ENCODE peak calls at places on chromosomes 2 and 18, in five cellular contexts. V, R, G, Y and S are unnamed samples.

GRCh38 chr2:170073288-170073687 is 104.7 kb upstream of the MYO3B start:
- DNase-seq in Y (peak), G (no peak), V (no peak), R (peak), S (peak)

GRCh38 chr2:26172866-26173595 is at the start of gene GAREM2:
- DNase-seq in V (no peak), Y (no peak), G (peak), R (no peak), S (no peak)

GRCh38 chr2:174841931-174842330 is 77.7 kb upstream of the CHRNA1 start:
- DNase-seq in Y (no peak), G (no peak), V (no peak), R (no peak), S (no peak)

GRCh38 chr18:48796491-48797205 is 154.1 kb downstream of the SMAD7 start:
- DNase-seq in G (peak), V (no peak), R (no peak), Y (no peak), S (no peak)

GRCh38 chr2:24365051-24365450 is 4.7 kb upstream of the ITSN2 start:
- DNase-seq in G (no peak), Y (no peak), R (peak), V (peak), S (peak)

GRCh38 chr2:46849741-46850474 is 65.7 kb downstream of the MCFD2 start:
- DNase-seq in Y (peak), R (peak), G (no peak), V (no peak), S (peak)

GRCh38 chr18:13539050-13539449 is 187.3 kb downstream of the FAM210A start:
- DNase-seq in G (no peak), V (peak), R (no peak), Y (no peak), S (no peak)

GRCh38 chr2:120820885-120821279 is 85.2 kb downstream of the GLI2 start:
- DNase-seq in R (no peak), Y (peak), G (no peak), V (no peak), S (no peak)

GRCh38 chr2:133674433-133675331 is 106.4 kb upstream of the NCKAP5 start:
- DNase-seq in V (no peak), R (peak), G (no peak), Y (peak), S (peak)

GRCh38 chr2:7467782-7468447 is 550.7 kb downstream of the RNF144A start:
- DNase-seq in R (no peak), G (no peak), Y (no peak), V (no peak), S (no peak)

GRCh38 chr18:79634593-79634992 is 45.0 kb upstream of the CTDP1 start:
- DNase-seq in V (no peak), G (no peak), R (no peak), Y (no peak), S (no peak)

GRCh38 chr2:231648579-231649174 is 56.0 kb downstream of the TEX44 start:
- DNase-seq in R (peak), V (peak), Y (peak), G (peak), S (peak)

GRCh38 chr2:134070281-134070731 is 183.6 kb upstream of the MGAT5 start:
- DNase-seq in V (no peak), Y (peak), R (no peak), G (no peak), S (no peak)

GRCh38 chr2:229378386-229378785 is 107.3 kb upstream of the PID1 start:
- DNase-seq in G (no peak), Y (no peak), R (peak), V (no peak), S (no peak)

GRCh38 chr2:29055586-29055985 is 18.7 kb downstream of the PCARE start:
- DNase-seq in G (no peak), R (no peak), V (no peak), Y (no peak), S (no peak)

GRCh38 chr18:8623549-8624106 is 14.4 kb downstream of the RAB12 start:
- DNase-seq in G (no peak), Y (no peak), V (no peak), R (no peak), S (peak)

GRCh38 chr2:232432598-232433184 is 23.3 kb upstream of the ALPI start:
- DNase-seq in V (no peak), Y (no peak), R (no peak), G (peak), S (no peak)

GRCh38 chr2:234257859-234258561 is 207.5 kb downstream of the SPP2 start:
- DNase-seq in Y (peak), G (peak), V (no peak), R (peak), S (peak)

GRCh38 chr2:107804608-107805498 is 21.8 kb upstream of the RGPD4 start:
- DNase-seq in G (no peak), R (peak), V (no peak), Y (no peak), S (no peak)

GRCh38 chr2:118969025-118969733 is 27.2 kb downstream of the MARCO start:
- DNase-seq in G (no peak), Y (no peak), V (no peak), R (peak), S (no peak)

DNA sequence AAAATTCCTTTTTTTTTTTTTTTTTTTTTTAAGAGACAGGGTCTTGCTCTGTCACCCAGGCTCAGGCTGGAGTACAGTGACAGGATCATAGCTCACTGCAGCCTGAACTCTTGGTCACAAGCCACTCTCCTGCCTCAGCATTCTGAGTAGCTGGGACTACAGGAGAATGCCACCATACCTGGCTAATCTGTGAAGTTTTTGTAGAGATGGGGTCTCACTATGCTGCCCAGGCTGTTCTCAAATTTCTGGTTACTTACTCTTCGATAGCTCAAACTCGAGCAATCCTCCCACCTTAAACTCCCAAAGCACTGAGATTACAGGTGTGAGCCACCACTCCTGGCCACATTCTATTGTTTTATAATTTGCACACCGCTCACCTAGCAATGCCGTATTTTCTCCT is 27.0 kb downstream of the RNF149 start:
- DNase-seq in R (no peak), G (no peak), Y (no peak), V (no peak), S (no peak)
- TF ChIP-seq CTCF in R (no peak), G (no peak), Y (no peak), V (no peak), S (no peak)

DNA sequence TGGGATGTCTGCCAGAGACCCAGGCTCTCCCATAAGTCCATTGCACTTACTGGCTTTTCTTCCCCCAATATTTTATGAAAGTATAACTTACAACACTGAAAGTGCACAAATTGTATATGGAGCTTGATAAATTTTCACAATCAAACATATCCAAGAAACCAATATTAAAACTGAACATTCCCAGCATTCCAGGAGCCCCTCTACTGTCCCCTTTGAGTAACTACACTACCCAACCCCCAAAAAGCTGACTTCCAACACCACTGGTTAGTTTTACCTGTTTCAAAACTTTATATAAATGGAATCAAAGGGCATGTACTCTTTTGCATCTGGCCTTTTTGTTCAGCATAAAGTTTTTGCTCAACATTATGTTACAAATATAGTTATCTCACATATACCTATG is 35.2 kb upstream of the PKDCC start:
- DNase-seq in Y (no peak), G (no peak), V (no peak), R (no peak), S (no peak)
- TF ChIP-seq CTCF in Y (no peak), G (no peak), V (no peak), R (no peak), S (no peak)

GRCh38 chr2:190023860-190024259 is 38.7 kb downstream of the MSTN start:
- DNase-seq in V (no peak), R (peak), Y (peak), G (no peak), S (peak)
- TF ChIP-seq CTCF in V (no peak), R (peak), Y (peak), G (peak), S (peak)

DNA sequence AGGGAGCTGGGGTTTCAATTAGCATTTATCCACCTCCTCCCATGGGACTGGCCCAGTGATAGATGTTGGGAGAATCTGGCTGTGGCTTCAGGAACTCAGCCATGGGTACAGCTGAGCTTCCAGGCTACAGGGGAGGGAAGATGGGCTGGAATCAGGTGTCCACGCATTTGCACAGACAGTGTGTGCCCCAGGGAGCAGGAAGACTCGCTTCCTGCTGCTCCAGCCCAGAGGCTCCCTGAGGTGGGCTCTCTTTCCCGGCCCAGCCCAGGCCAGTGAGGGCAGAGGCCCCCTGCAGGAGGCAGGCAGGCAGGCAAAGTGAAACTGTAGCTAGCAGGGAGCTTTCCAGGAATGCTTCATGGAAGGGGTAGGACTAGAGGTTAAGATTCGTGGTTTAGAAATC is 28.7 kb downstream of the DYSF start:
- DNase-seq in G (no peak), Y (no peak), V (no peak), R (no peak), S (no peak)
- TF ChIP-seq CTCF in G (no peak), Y (no peak), V (no peak), R (no peak), S (no peak)

GRCh38 chr2:38465789-38466127 is 88.7 kb upstream of the ATL2 start:
- DNase-seq in Y (peak), V (no peak), R (peak), G (no peak), S (peak)
- TF ChIP-seq CTCF in Y (peak), V (peak), R (peak), G (peak), S (peak)

GRCh38 chr2:237665713-237666143 is 38.3 kb downstream of the LRRFIP1 start:
- DNase-seq in V (no peak), Y (no peak), G (no peak), R (no peak), S (no peak)
- TF ChIP-seq CTCF in V (no peak), Y (no peak), G (no peak), R (no peak), S (no peak)

GRCh38 chr2:54767921-54768320 is 44.5 kb downstream of the EML6 start:
- DNase-seq in R (peak), Y (peak), G (no peak), V (no peak), S (peak)

GRCh38 chr2:54760310-54760709 is 36.8 kb downstream of the EML6 start:
- DNase-seq in Y (no peak), R (no peak), G (no peak), V (no peak), S (no peak)

GRCh38 chr2:54768772-54769428 is 45.4 kb downstream of the EML6 start:
- DNase-seq in V (no peak), Y (no peak), R (no peak), G (no peak), S (no peak)

GRCh38 chr2:54763636-54764291 is 40.3 kb downstream of the EML6 start:
- DNase-seq in V (no peak), G (peak), Y (no peak), R (no peak), S (peak)
- TF ChIP-seq CTCF in V (no peak), G (peak), Y (peak), R (peak), S (peak)

DNA sequence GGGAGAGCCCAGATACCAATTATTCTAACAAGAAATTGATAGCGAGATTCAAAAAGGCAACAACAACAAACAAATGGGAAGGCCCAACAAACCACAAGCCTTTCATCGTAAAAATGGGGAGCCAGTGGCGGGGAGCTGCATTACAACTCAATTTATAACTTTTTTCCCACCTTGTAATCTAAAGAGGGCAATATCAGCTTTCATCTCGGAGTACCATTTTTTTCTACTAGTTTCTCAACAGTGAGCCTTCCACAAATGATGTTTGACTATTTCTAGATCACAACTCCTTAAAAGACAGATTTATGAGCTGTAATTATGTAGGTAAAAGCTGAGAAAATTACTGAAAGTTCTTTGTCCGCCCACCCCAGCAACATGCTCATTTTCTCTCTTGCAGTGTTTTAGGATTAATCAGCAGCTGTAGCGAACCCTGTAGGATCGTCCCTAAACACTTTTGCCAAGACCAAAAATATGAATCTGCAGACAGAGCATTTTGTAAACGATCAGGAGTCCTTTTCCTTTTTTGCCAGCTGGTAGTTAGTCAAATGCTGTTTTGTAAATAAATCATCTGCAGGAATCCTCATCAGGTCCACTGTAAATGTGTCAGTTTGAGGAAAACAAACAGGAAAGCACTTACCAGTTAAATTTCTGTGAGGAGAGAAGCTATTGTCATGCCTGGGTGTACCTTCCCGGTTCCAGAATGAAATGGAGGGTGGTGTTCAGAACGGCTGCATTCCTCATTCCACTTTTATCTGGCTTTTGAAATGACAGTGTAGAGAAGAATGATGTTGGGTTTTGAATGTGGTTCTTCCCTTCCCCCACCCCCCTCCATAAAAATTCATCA is 53.2 kb downstream of the EEF1B2 start:
- DNase-seq in R (peak), V (no peak), G (no peak), Y (peak), S (peak)
- TF ChIP-seq CTCF in R (no peak), V (no peak), G (no peak), Y (no peak), S (peak)